ENCODE peak calls at places on chromosome 9, in four cellular contexts. T is left ventricle myocardium inferior, V is A549, A is cardiac fibroblast. Q is an unnamed sample.
A peak's percentile ranks its signal among the peaks of the same experiment; 100 is the strongest.

GRCh38 chr9:34974664-34975063 is 14.9 kb upstream of the DNAJB5 start:
- DNase-seq in V (no peak), T (no peak), A (no peak), Q (no peak)

GRCh38 chr9:76341616-76342015 is 52.6 kb downstream of the RFK start:
- DNase-seq in T (no peak), A (no peak), V (no peak), Q (no peak)

GRCh38 chr9:92671323-92671722 is 1.4 kb upstream of the IPPK start:
- DNase-seq in T (peak; percentile 47), V (peak; percentile 35), A (peak; percentile 84), Q (peak; percentile 68)

GRCh38 chr9:75188756-75189155 is 100.4 kb downstream of the OSTF1 start:
- DNase-seq in A (no peak), V (no peak), T (no peak), Q (no peak)

GRCh38 chr9:121309171-121309570 is 41.2 kb downstream of the GSN start:
- DNase-seq in A (no peak), V (no peak), T (no peak), Q (no peak)

GRCh38 chr9:31032206-31032605 is 1352.2 kb upstream of the ACO1 start:
- DNase-seq in T (no peak), A (no peak), V (no peak), Q (no peak)

GRCh38 chr9:130895481-130896232 is 955 bp downstream of the QRFP start:
- DNase-seq in A (peak; percentile 10), T (no peak), V (no peak), Q (no peak)

GRCh38 chr9:126514037-126514821 is 99.5 kb upstream of the LMX1B start:
- DNase-seq in V (peak; percentile 87), A (peak; percentile 51), T (peak; percentile 76), Q (no peak)

GRCh38 chr9:134396258-134396742 is 70.0 kb downstream of the RXRA start:
- DNase-seq in A (no peak), V (no peak), T (no peak), Q (no peak)

GRCh38 chr9:112819635-112820496 is 69.3 kb downstream of the SNX30 start:
- DNase-seq in T (peak; percentile 39), A (peak; percentile 83), V (peak; percentile 47), Q (peak; percentile 77)

GRCh38 chr9:123421801-123422455 is 65.9 kb downstream of the CRB2 start:
- DNase-seq in V (no peak), A (no peak), T (no peak), Q (no peak)

GRCh38 chr9:85960688-85961093 is 19.7 kb downstream of the NAA35 start:
- DNase-seq in A (peak; percentile 37), T (no peak), V (no peak), Q (no peak)

GRCh38 chr9:86667307-86667706 is 280.0 kb downstream of the GAS1 start:
- DNase-seq in T (no peak), V (no peak), A (no peak), Q (peak; percentile 73)

GRCh38 chr9:15157371-15157770 is 149.6 kb downstream of the TTC39B start:
- DNase-seq in A (peak; percentile 25), T (no peak), V (no peak), Q (peak; percentile 33)

GRCh38 chr9:86756576-86757381 is 190.5 kb downstream of the GAS1 start:
- DNase-seq in A (no peak), T (no peak), V (no peak), Q (no peak)

GRCh38 chr9:115494393-115494792 is 376.4 kb upstream of the TNC start:
- DNase-seq in A (no peak), V (no peak), T (no peak), Q (no peak)

GRCh38 chr9:133950206-133950915 is 41.8 kb downstream of the VAV2 start:
- DNase-seq in A (peak; percentile 64), T (peak; percentile 31), V (no peak), Q (no peak)

GRCh38 chr9:130240410-130241197 is 25.0 kb upstream of the HMCN2 start:
- DNase-seq in T (peak; percentile 41), A (peak; percentile 79), V (peak; percentile 68), Q (peak; percentile 60)

GRCh38 chr9:98356326-98356725 is 100.9 kb upstream of the TBC1D2 start:
- DNase-seq in A (no peak), T (no peak), V (no peak), Q (no peak)

GRCh38 chr9:87909310-87910041 is 8.3 kb upstream of the SPATA31C1 start:
- DNase-seq in A (no peak), V (peak; percentile 29), T (no peak), Q (no peak)

GRCh38 chr9:109974918-109975276 is 194.9 kb downstream of the PALM2AKAP2 start:
- DNase-seq in V (no peak), T (no peak), A (no peak), Q (no peak)

GRCh38 chr9:109973336-109973735 is 193.3 kb downstream of the PALM2AKAP2 start:
- DNase-seq in T (no peak), V (no peak), A (no peak), Q (no peak)

GRCh38 chr9:109971226-109971625 is 191.2 kb downstream of the PALM2AKAP2 start:
- DNase-seq in T (no peak), A (no peak), V (no peak), Q (no peak)

GRCh38 chr9:109974143-109974917 is 194.3 kb downstream of the PALM2AKAP2 start:
- DNase-seq in V (no peak), A (no peak), T (peak; percentile 21), Q (no peak)

GRCh38 chr9:109972026-109973005 is 192.3 kb downstream of the PALM2AKAP2 start:
- DNase-seq in A (no peak), T (no peak), V (no peak), Q (no peak)
- TF ChIP-seq CTCF in A (no peak), T (no peak), V (no peak), Q (no peak)

DNA sequence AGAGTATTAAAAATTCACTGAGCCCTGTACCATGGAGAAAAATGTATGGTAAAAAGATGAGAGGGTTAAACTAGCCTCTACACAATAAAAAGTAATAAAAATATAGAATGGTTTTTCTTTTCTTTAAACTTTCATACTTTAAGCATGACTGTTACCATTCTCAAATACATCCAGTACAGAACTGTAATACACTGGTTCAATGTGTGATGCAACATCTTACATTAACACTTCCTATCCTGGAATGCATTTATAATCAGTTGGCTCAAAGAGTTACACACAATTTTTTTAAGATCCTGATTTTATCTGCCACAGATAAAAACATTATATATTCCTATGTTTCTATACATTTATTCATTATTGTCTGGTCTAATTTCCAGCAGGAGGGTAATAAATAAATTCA is 4.7 kb downstream of the GNAQ start:
- DNase-seq in T (no peak), A (peak; percentile 33), V (no peak), Q (no peak)
- H3K4me3 ChIP-seq in T (no peak overlapping the region), A (no peak overlapping the region), V (no peak overlapping the region), Q (no peak overlapping the region)

GRCh38 chr9:90873422-90873821 is 71.8 kb downstream of the SYK start:
- DNase-seq in A (no peak), V (no peak), T (no peak), Q (no peak)

GRCh38 chr9:90872835-90873294 is 71.2 kb downstream of the SYK start:
- DNase-seq in T (no peak), V (no peak), A (peak; percentile 1), Q (no peak)

GRCh38 chr9:90874194-90874593 is 72.6 kb downstream of the SYK start:
- DNase-seq in V (no peak), A (no peak), T (no peak), Q (no peak)

GRCh38 chr9:90870646-90871326 is 69.2 kb downstream of the SYK start:
- DNase-seq in A (peak; percentile 55), T (no peak), V (peak; percentile 27), Q (peak; percentile 40)

GRCh38 chr9:90871327-90871935 is 69.8 kb downstream of the SYK start:
- DNase-seq in T (no peak), V (no peak), A (no peak), Q (no peak)
- TF ChIP-seq CTCF in T (no peak), V (no peak), A (no peak), Q (no peak)

GRCh38 chr9:16182784-16183183 is 629.9 kb downstream of the CCDC171 start:
- DNase-seq in A (no peak), T (no peak), V (no peak), Q (no peak)
- H3K4me3 ChIP-seq in A (no peak overlapping the region), T (no peak overlapping the region), V (no peak overlapping the region), Q (no peak overlapping the region)

GRCh38 chr9:71001780-71002386 is 119.5 kb downstream of the TRPM3 start:
- DNase-seq in A (peak; percentile 60), V (no peak), T (no peak), Q (peak; percentile 25)
- TF ChIP-seq CTCF in A (peak; percentile 63), V (peak; percentile 43), T (peak; percentile 65), Q (peak; percentile 62)

GRCh38 chr9:37455884-37456647 is 9.2 kb downstream of the ZBTB5 start:
- DNase-seq in A (no peak), V (no peak), T (no peak), Q (no peak)
- H3K4me3 ChIP-seq in A (no peak overlapping the region), V (no peak overlapping the region), T (no peak overlapping the region), Q (no peak overlapping the region)

GRCh38 chr9:70229579-70229978 is 29.2 kb upstream of the SMC5 start:
- DNase-seq in V (no peak), A (peak; percentile 48), T (no peak), Q (peak; percentile 57)
- TF ChIP-seq CTCF in V (peak; percentile 31), A (peak; percentile 30), T (peak; percentile 40), Q (peak; percentile 28)